ENCODE peak calls at places on chromosome 6, in ten cellular contexts. Y is colonic mucosa; C is fibroblast of pulmonary artery; P is CD8-positive, alpha-beta T cell; F is psoas muscle; E is fibroblast of lung; J is heart right ventricle; B is brain microvascular endothelial cell; S is hepatocyte; O is IMR-90. Q is an unnamed sample.

GRCh38 chr6:30202366-30202765 is 10.8 kb downstream of the TRIM26 start:
- DNase-seq in O (no peak), J (no peak), B (no peak), F (no peak), S (no peak), E (peak), Y (no peak), P (no peak), C (no peak), Q (no peak)

GRCh38 chr6:128515550-128516513 is 4.6 kb downstream of the PTPRK start:
- DNase-seq in J (no peak), E (peak), F (no peak), Y (no peak), C (peak), O (peak), P (no peak), S (no peak), B (no peak), Q (peak)

GRCh38 chr6:146892613-146893401 is 294.0 kb downstream of the ADGB start:
- DNase-seq in P (no peak), B (peak), F (no peak), J (no peak), S (no peak), C (peak), E (peak), O (peak), Y (no peak), Q (peak)

GRCh38 chr6:89989742-89990141 is 95.5 kb downstream of the GJA10 start:
- DNase-seq in B (peak), Y (no peak), O (peak), F (no peak), E (peak), S (no peak), J (no peak), C (peak), P (no peak), Q (peak)

GRCh38 chr6:35048631-35049083 is 92.5 kb downstream of the TCP11 start:
- DNase-seq in O (peak), Y (peak), S (peak), J (peak), E (peak), F (peak), B (no peak), C (peak), P (no peak), Q (peak)

GRCh38 chr6:47256361-47256760 is 53.3 kb downstream of the TNFRSF21 start:
- DNase-seq in S (no peak), J (no peak), C (peak), E (peak), Y (no peak), B (no peak), F (no peak), O (no peak), P (no peak), Q (peak)

GRCh38 chr6:15077006-15077405 is 168.9 kb upstream of the JARID2 start:
- DNase-seq in J (no peak), Y (no peak), S (no peak), P (no peak), E (peak), O (peak), C (no peak), F (no peak), B (peak), Q (no peak)

GRCh38 chr6:142187209-142187608 is 40.1 kb downstream of the VTA1 start:
- DNase-seq in C (peak), S (peak), Y (no peak), B (peak), E (peak), F (peak), O (peak), J (peak), P (no peak), Q (peak)

GRCh38 chr6:33211136-33211535 is 2.8 kb downstream of the RING1 start:
- DNase-seq in C (no peak), P (no peak), F (no peak), Y (no peak), E (no peak), O (no peak), J (no peak), S (no peak), B (no peak), Q (no peak)

GRCh38 chr6:33213166-33213988 is 5.1 kb downstream of the RING1 start:
- DNase-seq in P (no peak), E (no peak), Y (no peak), J (no peak), C (peak), F (no peak), O (no peak), B (no peak), S (no peak), Q (no peak)

GRCh38 chr6:33209856-33210255 is 1.6 kb downstream of the RING1 start:
- DNase-seq in J (no peak), O (no peak), B (no peak), E (no peak), C (no peak), S (no peak), F (no peak), Y (no peak), P (no peak), Q (no peak)

GRCh38 chr6:33212857-33213165 is 4.5 kb downstream of the RING1 start:
- DNase-seq in J (no peak), P (no peak), S (no peak), Y (no peak), E (no peak), B (no peak), F (no peak), O (no peak), C (peak), Q (peak)

DNA sequence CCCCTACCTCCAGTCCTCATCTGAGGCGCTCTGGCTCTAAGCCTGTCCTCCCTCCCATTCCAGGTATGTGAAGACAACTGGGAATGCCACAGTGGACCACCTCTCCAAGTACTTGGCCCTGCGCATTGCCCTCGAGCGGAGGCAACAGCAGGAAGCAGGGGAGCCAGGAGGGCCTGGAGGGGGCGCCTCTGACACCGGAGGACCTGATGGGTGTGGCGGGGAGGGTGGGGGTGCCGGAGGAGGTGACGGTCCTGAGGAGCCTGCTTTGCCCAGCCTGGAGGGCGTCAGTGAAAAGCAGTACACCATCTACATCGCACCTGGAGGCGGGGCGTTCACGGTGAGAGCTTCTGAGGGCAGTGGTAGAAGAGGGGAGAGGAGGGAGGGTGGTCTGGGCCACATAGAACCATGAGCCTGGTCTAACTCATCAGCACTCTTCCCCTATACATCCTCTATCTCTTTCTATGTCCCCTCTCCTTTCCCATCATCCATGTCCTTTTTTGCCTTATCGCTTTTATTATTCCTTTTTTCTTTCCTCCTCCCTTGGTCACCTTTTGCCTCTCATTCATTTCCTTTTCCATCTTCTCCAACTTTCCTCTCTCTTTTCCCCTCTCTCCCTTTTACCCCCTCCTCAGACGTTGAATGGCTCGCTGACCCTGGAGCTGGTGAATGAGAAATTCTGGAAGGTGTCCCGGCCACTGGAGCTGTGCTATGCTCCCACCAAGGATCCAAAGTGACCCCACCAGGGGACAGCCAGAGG is 3.5 kb downstream of the RING1 start:
- DNase-seq in C (no peak), B (no peak), J (no peak), S (no peak), Y (no peak), O (no peak), E (no peak), P (no peak), F (no peak), Q (no peak)
- TF ChIP-seq CTCF in C (no peak), B (no peak), J (no peak), S (no peak), Y (no peak), O (no peak), E (no peak), P (no peak), F (no peak), Q (peak)

GRCh38 chr6:157763894-157764345 is 59.1 kb upstream of the SNX9 start:
- DNase-seq in C (no peak), E (no peak), O (no peak), P (no peak), Y (no peak), F (no peak), B (no peak), J (no peak), S (no peak), Q (no peak)
- H3K4me3 ChIP-seq in C (no peak), E (peak), O (no peak), P (peak), Y (no peak), F (no peak), B (no peak), J (no peak), S (no peak), Q (no peak)

GRCh38 chr6:3239110-3239830 is 11.8 kb upstream of the TUBB2B start:
- DNase-seq in S (no peak), J (no peak), P (no peak), F (no peak), Y (no peak), B (no peak), C (no peak), O (no peak), E (no peak), Q (no peak)
- TF ChIP-seq CTCF in S (no peak), J (no peak), P (no peak), F (no peak), Y (no peak), B (peak), C (peak), O (peak), E (peak), Q (peak)

DNA sequence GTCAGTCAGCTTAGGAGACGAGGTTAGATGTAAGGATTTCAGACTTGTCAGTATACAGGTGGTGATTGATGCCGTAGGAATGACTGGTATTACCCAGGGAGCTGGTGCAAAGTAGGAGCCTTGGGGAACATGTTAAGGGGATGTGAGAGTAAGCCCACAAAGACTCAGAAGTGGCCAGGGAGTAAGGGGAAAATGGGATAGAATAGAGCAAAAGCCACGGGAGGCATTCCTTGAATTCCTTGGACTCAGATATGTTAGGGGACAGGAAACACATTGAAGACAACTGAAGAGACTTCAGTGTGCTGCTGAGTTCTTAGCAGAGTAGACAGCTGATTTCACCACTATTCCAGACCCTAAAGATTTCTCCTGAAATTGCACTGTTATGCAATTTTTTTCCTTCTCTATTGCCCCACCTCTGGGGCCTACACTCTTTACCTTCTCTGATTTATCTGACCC is 1.2 kb upstream of the ACAT2 start:
- DNase-seq in E (peak), S (peak), P (no peak), B (peak), Y (no peak), F (no peak), C (peak), O (peak), J (no peak), Q (peak)
- H3K4me3 ChIP-seq in E (peak), S (peak), P (no peak), B (peak), Y (peak), F (peak), C (peak), O (no peak), J (no peak), Q (peak)

Q was measured in fibroblast of villous mesenchyme.